ENCODE peak calls at places on chromosomes 6 and 20, in five cellular contexts. V, F, O, E and T are unnamed samples.

GRCh38 chr20:62668441-62669027 is 26.2 kb downstream of the SLCO4A1 start:
- DNase-seq in V (peak; percentile 79), F (peak; percentile 20), O (peak; percentile 75), E (peak; percentile 42), T (peak; percentile 87)

GRCh38 chr20:57612436-57612835 is 7.8 kb downstream of the ZBP1 start:
- DNase-seq in V (no peak), F (no peak), O (no peak), E (no peak), T (no peak)

GRCh38 chr6:132205946-132206345 is 195.3 kb downstream of the MOXD1 start:
- DNase-seq in V (no peak), F (no peak), O (no peak), E (no peak), T (no peak)

GRCh38 chr20:62507323-62507722 is 31.5 kb upstream of the GATA5 start:
- DNase-seq in V (no peak), F (no peak), O (no peak), E (no peak), T (no peak)

GRCh38 chr6:135675862-135676261 is 175.6 kb upstream of the PDE7B start:
- DNase-seq in V (peak; percentile 49), F (no peak), O (peak; percentile 16), E (no peak), T (peak; percentile 17)

GRCh38 chr6:3229566-3230274 is 2.3 kb upstream of the TUBB2B start:
- DNase-seq in V (no peak), F (no peak), O (no peak), E (peak; percentile 19), T (peak; percentile 45)

GRCh38 chr6:110357696-110358535 is at the start of gene METTL24:
- DNase-seq in V (no peak), F (no peak), O (peak; percentile 46), E (no peak), T (peak; percentile 40)

GRCh38 chr20:44038681-44039123 is 124.0 kb downstream of the TOX2 start:
- DNase-seq in V (peak; percentile 13), F (no peak), O (no peak), E (no peak), T (no peak)

GRCh38 chr6:81901589-81901988 is 149.1 kb upstream of the TENT5A start:
- DNase-seq in V (no peak), F (no peak), O (no peak), E (no peak), T (no peak)

GRCh38 chr6:72552938-72553337 is 68.9 kb upstream of the KCNQ5 start:
- DNase-seq in V (peak; percentile 15), F (no peak), O (no peak), E (no peak), T (no peak)

GRCh38 chr20:10419550-10420133 is 14.4 kb downstream of the MKKS start:
- DNase-seq in V (peak; percentile 22), F (no peak), O (no peak), E (no peak), T (no peak)

GRCh38 chr6:160088774-160089533 is 32.7 kb upstream of the SLC22A1 start:
- DNase-seq in V (no peak), F (no peak), O (no peak), E (no peak), T (no peak)

GRCh38 chr20:60500038-60500701 is 541.9 kb downstream of the CDH26 start:
- DNase-seq in V (no peak), F (no peak), O (no peak), E (no peak), T (no peak)

GRCh38 chr6:1271071-1271763 is 40.7 kb upstream of the FOXQ1 start:
- DNase-seq in V (peak; percentile 11), F (no peak), O (no peak), E (no peak), T (no peak)

GRCh38 chr6:170160628-170161611 is 130.0 kb downstream of the DLL1 start:
- DNase-seq in V (no peak), F (no peak), O (no peak), E (no peak), T (no peak)

GRCh38 chr6:27720607-27721580 is 191.3 kb downstream of the OR2B2 start:
- DNase-seq in V (peak; percentile 27), F (no peak), O (no peak), E (no peak), T (no peak)

GRCh38 chr6:131776986-131777385 is 30.8 kb upstream of the ENPP1 start:
- DNase-seq in V (no peak), F (no peak), O (no peak), E (no peak), T (no peak)

GRCh38 chr20:34311118-34312023 is 8.2 kb upstream of the AHCY start:
- DNase-seq in V (no peak), F (no peak), O (no peak), E (no peak), T (peak; percentile 36)

GRCh38 chr6:2918936-2919335 is 15.8 kb upstream of the SERPINB9 start:
- DNase-seq in V (no peak), F (no peak), O (no peak), E (no peak), T (no peak)

DNA sequence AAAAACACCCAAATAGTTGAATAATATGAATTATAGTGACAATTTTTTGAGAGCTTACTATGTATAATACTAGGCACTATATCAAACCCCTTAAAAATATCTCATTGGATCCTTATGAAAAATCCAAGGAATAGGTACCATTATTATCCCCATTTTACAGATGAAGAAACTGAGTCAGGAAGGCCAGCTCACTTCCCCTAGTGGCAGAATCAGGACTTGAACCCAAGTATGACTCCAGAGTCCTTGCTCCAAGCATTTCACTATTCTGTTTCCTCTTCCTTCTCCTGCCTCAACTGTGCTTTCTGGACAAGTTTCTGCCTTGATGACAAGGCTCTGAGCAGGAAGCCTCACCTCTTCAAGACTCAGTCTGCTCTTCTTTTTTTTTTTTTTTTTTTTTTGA is 10.8 kb upstream of the PARD6B start:
- DNase-seq in V (no peak), F (no peak), O (no peak), E (no peak), T (no peak)
- TF ChIP-seq CTCF in V (no peak), F (no peak), O (no peak), E (no peak), T (peak; percentile 14)

GRCh38 chr6:34791842-34792604 is at the start of gene BLTP3A:
- DNase-seq in V (peak; percentile 64), F (no peak), O (peak; percentile 95), E (peak; percentile 78), T (peak; percentile 60)

GRCh38 chr6:34792605-34793500 is 970 bp downstream of the BLTP3A start:
- DNase-seq in V (peak; percentile 82), F (no peak), O (peak; percentile 52), E (no peak), T (peak; percentile 6)

GRCh38 chr6:34788111-34788510 is 3.8 kb upstream of the BLTP3A start:
- DNase-seq in V (no peak), F (no peak), O (no peak), E (no peak), T (no peak)

GRCh38 chr6:34793877-34794276 is 2.0 kb downstream of the BLTP3A start:
- DNase-seq in V (no peak), F (no peak), O (no peak), E (no peak), T (no peak)

GRCh38 chr6:34791164-34791841 is 580 bp upstream of the BLTP3A start:
- DNase-seq in V (peak; percentile 41), F (no peak), O (no peak), E (peak; percentile 38), T (no peak)
- TF ChIP-seq CTCF in V (no peak), F (peak; percentile 21), O (peak; percentile 58), E (peak; percentile 29), T (peak; percentile 39)

GRCh38 chr6:148251286-148251685 is 91.4 kb upstream of the SASH1 start:
- DNase-seq in V (peak; percentile 74), F (no peak), O (peak; percentile 21), E (no peak), T (no peak)
- TF ChIP-seq CTCF in V (peak; percentile 54), F (peak; percentile 61), O (peak; percentile 21), E (peak; percentile 23), T (peak; percentile 59)

GRCh38 chr6:46469021-46469420 is 22.2 kb downstream of the RCAN2 start:
- DNase-seq in V (no peak), F (no peak), O (no peak), E (no peak), T (no peak)
- TF ChIP-seq CTCF in V (no peak), F (no peak), O (no peak), E (no peak), T (no peak)

GRCh38 chr6:31070711-31071197 is 41.6 kb downstream of the C6orf15 start:
- DNase-seq in V (peak; percentile 76), F (no peak), O (no peak), E (no peak), T (peak; percentile 29)
- TF ChIP-seq CTCF in V (peak; percentile 80), F (peak; percentile 82), O (peak; percentile 24), E (no peak), T (peak; percentile 75)

GRCh38 chr20:41364236-41364855 is 2.3 kb downstream of the EMILIN3 start:
- DNase-seq in V (no peak), F (no peak), O (no peak), E (no peak), T (no peak)
- TF ChIP-seq CTCF in V (no peak), F (no peak), O (no peak), E (no peak), T (no peak)

GRCh38 chr6:156379392-156379910 is 397.7 kb upstream of the ARID1B start:
- DNase-seq in V (no peak), F (no peak), O (no peak), E (no peak), T (no peak)

GRCh38 chr6:156378853-156379252 is 398.3 kb upstream of the ARID1B start:
- DNase-seq in V (no peak), F (no peak), O (no peak), E (no peak), T (no peak)

GRCh38 chr6:156383059-156383458 is 394.1 kb upstream of the ARID1B start:
- DNase-seq in V (no peak), F (no peak), O (no peak), E (no peak), T (no peak)

DNA sequence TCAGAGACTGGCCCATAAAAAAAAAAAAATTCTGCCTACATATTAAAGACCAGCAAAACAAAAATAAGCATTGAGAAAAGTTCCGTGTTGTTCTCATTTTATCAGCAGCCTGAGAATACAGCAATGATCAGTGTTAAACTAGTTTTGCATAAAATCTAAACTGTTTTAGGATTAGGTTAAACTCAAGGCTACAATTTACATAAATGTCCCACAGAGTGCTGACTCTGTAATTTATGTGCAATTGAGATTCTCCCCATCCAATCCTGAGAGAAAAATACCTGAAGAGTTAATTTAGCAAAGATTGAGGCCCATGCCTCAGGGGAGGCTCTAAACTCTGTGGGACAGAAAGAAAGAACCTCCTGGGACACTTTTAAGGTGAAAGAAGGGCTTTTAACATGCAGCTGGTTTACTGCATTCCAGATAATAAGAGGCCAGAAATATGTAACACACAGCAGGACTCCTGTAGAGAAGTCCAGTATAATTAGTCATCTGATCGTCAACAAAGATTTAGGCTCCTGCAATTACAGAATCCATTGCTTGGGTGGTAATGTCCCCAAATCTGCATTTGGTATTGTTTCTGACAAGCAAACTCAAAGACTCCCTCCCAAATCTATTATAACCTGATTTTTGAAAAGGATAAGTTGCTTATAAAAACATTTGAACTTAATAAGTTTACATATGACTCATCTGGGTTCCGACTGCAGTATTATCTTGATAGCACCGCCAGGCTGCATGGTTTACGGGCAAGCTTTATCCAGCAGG is 397.1 kb upstream of the ARID1B start:
- DNase-seq in V (peak; percentile 70), F (no peak), O (no peak), E (no peak), T (no peak)
- TF ChIP-seq CTCF in V (no peak), F (no peak), O (no peak), E (no peak), T (no peak)

GRCh38 chr6:166308769-166309589 is 787 bp upstream of the PRR18 start:
- DNase-seq in V (no peak), F (no peak), O (no peak), E (no peak), T (no peak)
- TF ChIP-seq CTCF in V (no peak), F (no peak), O (no peak), E (no peak), T (no peak)